ENCODE peak calls at places on chromosomes 3 and 15, in six cellular contexts. C is K562, A is HFFc6, Y is AG10803, J is breast epithelium, Q is NB4. O is an unnamed sample.
A peak's percentile ranks its signal among the peaks of the same experiment; 100 is the strongest.

GRCh38 chr15:48962662-48963523 is 826 bp downstream of the SHC4 start:
- DNase-seq in C (no peak), A (peak; percentile 46), J (no peak), Q (peak; percentile 18), Y (peak; percentile 45), O (peak; percentile 18)

GRCh38 chr3:178823556-178824229 is 247.9 kb downstream of the ZMAT3 start:
- DNase-seq in Y (no peak), J (no peak), C (peak; percentile 9), A (no peak), Q (no peak), O (no peak)

GRCh38 chr15:93973287-93973686 is 258.1 kb upstream of the MCTP2 start:
- DNase-seq in C (no peak), Q (no peak), Y (no peak), J (no peak), A (no peak), O (no peak)

GRCh38 chr15:46129145-46129544 is 494.3 kb downstream of the SQOR start:
- DNase-seq in Q (no peak), A (peak; percentile 62), Y (peak; percentile 31), J (no peak), C (no peak), O (no peak)

GRCh38 chr15:26101443-26101842 is 238.3 kb upstream of the ATP10A start:
- DNase-seq in Y (no peak), J (no peak), Q (no peak), C (no peak), A (no peak), O (no peak)

GRCh38 chr15:28106294-28107110 is 7.4 kb upstream of the OCA2 start:
- DNase-seq in Y (no peak), C (no peak), A (no peak), Q (peak; percentile 25), J (no peak), O (no peak)

GRCh38 chr3:52534281-52535183 is 875 bp upstream of the NT5DC2 start:
- DNase-seq in Y (peak; percentile 18), C (peak; percentile 49), Q (peak; percentile 59), J (no peak), A (peak; percentile 38), O (no peak)

GRCh38 chr3:163043074-163043473 is 1546.5 kb downstream of the OTOL1 start:
- DNase-seq in C (no peak), A (no peak), Q (no peak), Y (peak; percentile 3), J (no peak), O (peak; percentile 23)

GRCh38 chr3:27721717-27722564 is at the start of gene EOMES:
- DNase-seq in Q (peak; percentile 66), J (no peak), C (no peak), A (no peak), Y (no peak), O (peak; percentile 87)

GRCh38 chr3:179832333-179832854 is 179.6 kb downstream of the USP13 start:
- DNase-seq in A (no peak), J (no peak), C (no peak), Y (no peak), Q (no peak), O (no peak)

GRCh38 chr3:134377896-134378295 is 3.6 kb upstream of the AMOTL2 start:
- DNase-seq in Q (no peak), J (no peak), C (no peak), A (no peak), Y (no peak), O (no peak)

DNA sequence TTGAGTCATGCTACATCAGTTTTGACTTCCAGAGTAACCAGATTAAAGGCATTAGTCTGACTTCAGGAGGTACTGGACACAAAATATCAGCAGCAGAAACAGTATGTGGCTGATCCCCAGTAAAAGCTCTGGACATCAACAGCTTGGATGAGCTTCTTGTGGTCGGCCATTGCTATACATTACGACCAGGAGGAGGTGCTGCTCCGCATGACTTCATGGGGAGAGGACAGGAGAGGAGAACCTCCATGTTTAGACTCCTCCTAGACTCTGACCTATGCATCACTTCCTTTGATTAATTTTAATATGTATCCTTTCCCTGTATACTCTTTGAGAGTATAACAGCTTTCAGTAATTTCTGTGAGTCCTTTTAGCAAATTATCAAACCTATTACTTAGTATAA is 285.6 kb upstream of the ARHGEF26 start:
- DNase-seq in J (no peak), C (peak; percentile 2), Y (no peak), Q (no peak), A (no peak), O (no peak)
- TF ChIP-seq CTCF in J (no peak), C (peak; percentile 20), Y (no peak), Q (no peak), A (no peak), O (no peak)

DNA sequence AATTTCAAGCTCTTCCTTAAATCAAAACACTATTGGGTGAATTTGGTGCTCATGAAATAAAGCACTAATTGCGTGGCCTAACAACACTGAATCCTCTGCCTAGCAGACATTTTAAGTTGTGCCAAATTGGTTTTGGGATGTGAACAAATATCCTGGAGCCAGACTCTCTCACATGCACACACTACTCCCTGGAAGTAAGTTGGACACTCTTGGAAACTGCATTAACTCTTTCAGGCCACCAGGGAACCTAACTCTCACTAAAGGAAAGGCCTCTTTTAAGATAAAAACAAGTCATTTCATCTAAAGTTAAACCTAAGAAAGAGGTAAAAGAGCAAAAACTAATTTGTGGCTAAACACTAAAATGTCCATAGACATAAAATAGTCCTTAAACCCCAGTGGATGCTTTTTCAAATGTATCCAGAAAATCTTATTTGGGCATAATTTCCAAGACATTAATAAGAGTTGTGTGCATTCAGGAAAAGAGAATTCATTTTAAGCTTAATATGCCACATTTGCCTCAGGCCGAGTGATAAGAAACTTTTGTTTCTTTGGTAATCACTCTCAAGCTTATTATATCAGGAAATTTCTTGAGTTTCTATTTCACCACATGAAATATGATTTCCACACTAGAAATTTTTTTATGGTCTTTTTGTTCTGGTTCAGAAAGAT is 61.8 kb downstream of the ZBTB20 start:
- DNase-seq in Y (peak; percentile 38), A (no peak), C (no peak), Q (no peak), J (no peak), O (no peak)
- TF ChIP-seq CTCF in Y (peak; percentile 46), A (peak; percentile 68), C (no peak), Q (no peak), J (no peak), O (no peak)

GRCh38 chr15:80234883-80235282 is 17.1 kb downstream of the CTXND1 start:
- DNase-seq in Y (peak; percentile 43), C (peak; percentile 56), Q (peak; percentile 65), A (peak; percentile 18), J (no peak), O (peak; percentile 63)
- TF ChIP-seq CTCF in Y (peak; percentile 63), C (peak; percentile 73), Q (peak; percentile 64), A (peak; percentile 84), J (peak; percentile 22), O (peak; percentile 73)

GRCh38 chr3:10303105-10303504 is 10.4 kb upstream of the GHRL start:
- DNase-seq in J (no peak), Q (no peak), A (no peak), C (no peak), Y (no peak), O (no peak)

GRCh38 chr3:10303785-10304184 is 11.0 kb upstream of the GHRL start:
- DNase-seq in A (no peak), J (no peak), C (no peak), Q (no peak), Y (no peak), O (no peak)

GRCh38 chr3:10299679-10300078 is 6.9 kb upstream of the GHRL start:
- DNase-seq in Q (no peak), Y (no peak), A (no peak), C (no peak), J (no peak), O (no peak)

GRCh38 chr3:10300087-10300486 is 7.3 kb upstream of the GHRL start:
- DNase-seq in C (no peak), Q (no peak), A (no peak), J (no peak), Y (no peak), O (no peak)

DNA sequence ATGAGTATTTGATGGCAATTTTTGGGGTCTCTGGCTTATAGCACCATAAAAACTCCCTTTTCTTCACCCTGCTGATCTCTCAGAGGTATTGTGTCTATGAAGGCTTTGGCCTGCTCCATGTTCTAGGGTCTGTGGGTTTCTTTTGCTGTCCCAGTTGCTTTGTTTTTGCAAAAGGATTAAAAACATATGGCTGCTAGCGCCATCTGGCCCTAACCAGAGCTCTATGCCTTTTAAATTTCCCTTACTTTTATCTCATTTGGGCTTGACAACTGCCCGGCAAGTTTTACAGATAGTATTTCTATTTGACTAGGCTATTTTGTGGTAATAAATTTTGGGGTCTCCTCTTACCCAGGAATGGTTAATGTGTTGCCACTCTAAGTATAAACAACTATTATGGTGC is 6.4 kb upstream of the GHRL start:
- DNase-seq in J (no peak), C (no peak), Y (peak; percentile 33), A (no peak), Q (peak; percentile 35), O (no peak)
- TF ChIP-seq CTCF in J (no peak), C (peak; percentile 12), Y (peak; percentile 27), A (no peak), Q (no peak), O (no peak)

GRCh38 chr3:190486201-190486865 is 27.6 kb upstream of the IL1RAP start:
- DNase-seq in C (no peak), Y (peak; percentile 8), J (no peak), Q (no peak), A (no peak), O (no peak)

GRCh38 chr3:190481779-190482178 is 32.1 kb upstream of the TMEM207 start:
- DNase-seq in J (no peak), Y (no peak), A (no peak), Q (no peak), C (no peak), O (no peak)

GRCh38 chr3:190491533-190492054 is 22.3 kb upstream of the IL1RAP start:
- DNase-seq in Y (no peak), A (no peak), C (no peak), J (no peak), Q (no peak), O (peak; percentile 54)

GRCh38 chr3:190492129-190492528 is 21.8 kb upstream of the IL1RAP start:
- DNase-seq in A (no peak), C (no peak), Y (no peak), J (no peak), Q (no peak), O (no peak)

GRCh38 chr3:190486908-190487607 is 26.8 kb upstream of the IL1RAP start:
- DNase-seq in C (no peak), Q (no peak), A (no peak), J (no peak), Y (no peak), O (no peak)
- TF ChIP-seq CTCF in C (no peak), Q (no peak), A (no peak), J (no peak), Y (no peak), O (no peak)

GRCh38 chr3:186442162-186442561 is 80.1 kb upstream of the DGKG start:
- DNase-seq in A (no peak), Q (no peak), J (no peak), Y (no peak), C (no peak), O (no peak)

GRCh38 chr3:186440850-186441249 is 78.8 kb upstream of the DGKG start:
- DNase-seq in Q (no peak), A (no peak), Y (no peak), C (no peak), J (no peak), O (no peak)

GRCh38 chr3:186444974-186445373 is 82.9 kb upstream of the DGKG start:
- DNase-seq in C (no peak), Q (no peak), Y (no peak), J (no peak), A (no peak), O (no peak)

GRCh38 chr3:186444288-186444687 is 82.3 kb upstream of the DGKG start:
- DNase-seq in J (no peak), A (no peak), C (no peak), Y (no peak), Q (no peak), O (no peak)

GRCh38 chr3:186439725-186440124 is 77.7 kb upstream of the DGKG start:
- DNase-seq in C (no peak), A (no peak), J (no peak), Y (no peak), Q (no peak), O (no peak)
- TF ChIP-seq CTCF in C (no peak), A (no peak), J (no peak), Y (no peak), Q (no peak), O (no peak)

O was measured in Calu3.